ENCODE peak calls at places on chromosomes 13 and 19, in eight cellular contexts. P is activated T-cell treated with anti-CD3 and anti-CD28 coated beads, Interleukin-2, amount 50 U/mL, for 4 hours; U is gastroesophageal sphincter; Q is CD4-positive, alpha-beta T cell; N is T-helper 17 cell; J is upper lobe of left lung; D is psoas muscle; V is K562. G is an unnamed sample.

GRCh38 chr13:60414177-60414576 is 17.2 kb downstream of the TDRD3 start:
- ATAC-seq in Q (no peak), V (no peak), U (no peak), P (no peak), J (no peak), N (no peak), D (no peak), G (no peak)

GRCh38 chr13:24668511-24668910 is 11.7 kb upstream of the ATP12A start:
- ATAC-seq in V (no peak), J (no peak), U (no peak), D (no peak), Q (no peak), P (no peak), N (no peak), G (no peak)

GRCh38 chr19:9126900-9127405 is at the start of gene OR7G3:
- ATAC-seq in Q (no peak), J (no peak), N (no peak), V (no peak), D (no peak), P (no peak), U (no peak), G (no peak)

GRCh38 chr19:47446534-47447469 is 24.9 kb downstream of the SLC8A2 start:
- ATAC-seq in J (peak), V (peak), Q (no peak), P (no peak), N (no peak), D (no peak), U (peak), G (no peak)

GRCh38 chr19:48419158-48419920 is 25.9 kb downstream of the GRIN2D start:
- ATAC-seq in D (peak), N (peak), V (peak), J (no peak), P (peak), Q (peak), U (peak), G (peak)

GRCh38 chr19:5264453-5264852 is 76.2 kb downstream of the PTPRS start:
- ATAC-seq in P (no peak), U (no peak), D (no peak), V (no peak), J (no peak), Q (no peak), N (no peak), G (no peak)

GRCh38 chr19:40144151-40144550 is 47.1 kb upstream of the MAP3K10 start:
- ATAC-seq in V (no peak), J (no peak), Q (peak), N (peak), P (peak), U (no peak), D (no peak), G (no peak)

GRCh38 chr13:24273926-24274325 is 35.5 kb upstream of the C1QTNF9 start:
- ATAC-seq in Q (no peak), J (no peak), D (no peak), U (no peak), N (no peak), P (no peak), V (no peak), G (no peak)

GRCh38 chr13:79185580-79185979 is 220.5 kb downstream of the RBM26 start:
- ATAC-seq in U (no peak), V (no peak), N (no peak), J (no peak), D (no peak), Q (no peak), P (no peak), G (no peak)

GRCh38 chr19:54502518-54503048 is at the start of gene LAIR2:
- ATAC-seq in N (no peak), U (no peak), V (no peak), D (no peak), Q (no peak), P (no peak), J (peak), G (no peak)

GRCh38 chr19:45729774-45730388 is 815 bp downstream of the FBXO46 start:
- ATAC-seq in D (no peak), V (peak), Q (no peak), U (no peak), N (no peak), P (no peak), J (peak), G (no peak)

GRCh38 chr19:33245948-33246728 is 20.5 kb upstream of the SLC7A10 start:
- ATAC-seq in N (no peak), Q (no peak), U (no peak), J (no peak), P (no peak), V (no peak), D (peak), G (no peak)

GRCh38 chr19:32688315-32688714 is 3.3 kb upstream of the NUDT19 start:
- ATAC-seq in V (no peak), N (no peak), D (no peak), J (no peak), P (no peak), Q (no peak), U (no peak), G (no peak)